ENCODE peak calls at places on chromosomes 7 and 10, in nine cellular contexts. S, F, R, G, V, M, L, Z and P are unnamed samples.

GRCh38 chr10:97549587-97550322 is 22.8 kb upstream of the ANKRD2 start:
- DNase-seq in Z (no peak), G (no peak), L (no peak), F (no peak), M (no peak), V (no peak), S (no peak), R (peak; percentile 92), P (no peak)

GRCh38 chr10:97584060-97584797 is at the start of gene HOGA1:
- DNase-seq in R (peak; percentile 24), S (peak; percentile 14), M (no peak), L (no peak), V (peak; percentile 84), G (no peak), F (no peak), Z (no peak), P (no peak)

GRCh38 chr10:110172155-110172554 is 35.2 kb upstream of the MXI1 start:
- DNase-seq in Z (no peak), S (no peak), G (no peak), F (no peak), M (no peak), V (no peak), R (no peak), L (no peak), P (no peak)

GRCh38 chr7:127478040-127478386 is 85.5 kb upstream of the ZNF800 start:
- DNase-seq in S (no peak), G (no peak), Z (no peak), M (no peak), V (no peak), F (no peak), L (no peak), R (no peak), P (peak; percentile 23)

GRCh38 chr10:131819241-131820072 is 81.4 kb upstream of the PPP2R2D start:
- DNase-seq in Z (no peak), G (peak; percentile 2), R (no peak), V (peak; percentile 27), L (no peak), S (no peak), F (no peak), M (no peak), P (no peak)

GRCh38 chr7:41758321-41758720 is 55.4 kb upstream of the INHBA start:
- DNase-seq in G (no peak), Z (no peak), R (no peak), L (no peak), V (no peak), F (no peak), S (no peak), M (no peak), P (no peak)

GRCh38 chr7:158324397-158325360 is 262.9 kb downstream of the PTPRN2 start:
- DNase-seq in V (no peak), Z (no peak), G (no peak), R (no peak), F (no peak), L (no peak), S (no peak), M (no peak), P (no peak)

GRCh38 chr7:43511029-43511428 is 71.9 kb upstream of the STK17A start:
- DNase-seq in L (no peak), S (no peak), F (no peak), R (no peak), V (no peak), Z (no peak), G (no peak), M (no peak), P (peak; percentile 9)

GRCh38 chr10:105063796-105064195 is 422.7 kb downstream of the SORCS3 start:
- DNase-seq in V (no peak), L (peak; percentile 9), M (no peak), F (no peak), G (no peak), R (no peak), Z (no peak), S (no peak), P (peak; percentile 47)

GRCh38 chr7:158495780-158496179 is 91.8 kb downstream of the PTPRN2 start:
- DNase-seq in G (no peak), V (no peak), R (peak; percentile 45), S (no peak), L (peak; percentile 11), M (no peak), F (peak; percentile 42), Z (no peak), P (peak; percentile 38)

GRCh38 chr7:107742678-107743566 is 1.0 kb upstream of the CBLL1 start:
- DNase-seq in L (peak; percentile 63), G (peak; percentile 35), R (peak; percentile 27), Z (no peak), F (peak; percentile 64), S (no peak), M (no peak), V (peak; percentile 77), P (no peak)

GRCh38 chr7:121547341-121548092 is 151.4 kb upstream of the FAM3C start:
- DNase-seq in L (no peak), Z (no peak), R (no peak), S (peak; percentile 23), M (no peak), V (no peak), F (peak; percentile 66), G (peak; percentile 18), P (peak; percentile 84)

GRCh38 chr7:6528401-6529130 is 22.7 kb downstream of the GRID2IP start:
- DNase-seq in V (no peak), F (no peak), M (no peak), S (no peak), Z (no peak), L (no peak), G (no peak), R (no peak), P (no peak)

GRCh38 chr7:8931906-8932646 is 498.7 kb downstream of the NXPH1 start:
- DNase-seq in V (no peak), G (no peak), R (no peak), Z (no peak), S (no peak), L (no peak), M (no peak), F (no peak), P (no peak)

GRCh38 chr7:5666361-5666760 is 115.1 kb downstream of the RNF216 start:
- DNase-seq in V (no peak), L (no peak), M (no peak), Z (no peak), R (no peak), F (no peak), S (no peak), G (no peak), P (no peak)

GRCh38 chr10:74293686-74294365 is 142.8 kb downstream of the ADK start:
- DNase-seq in S (no peak), F (no peak), R (peak; percentile 33), V (no peak), M (no peak), G (no peak), Z (no peak), L (no peak), P (no peak)

GRCh38 chr10:75611081-75611971 is 179.9 kb downstream of the LRMDA start:
- DNase-seq in F (no peak), M (no peak), S (no peak), G (no peak), Z (no peak), V (no peak), R (no peak), L (no peak), P (peak; percentile 1)

GRCh38 chr7:33757563-33758165 is 147.7 kb upstream of the BMPER start:
- DNase-seq in V (no peak), G (no peak), M (no peak), Z (no peak), R (no peak), L (no peak), S (peak; percentile 35), F (peak; percentile 61), P (peak; percentile 68)

GRCh38 chr7:69412331-69413146 is 185.7 kb upstream of the AUTS2 start:
- DNase-seq in S (peak; percentile 69), L (peak; percentile 6), R (no peak), F (no peak), Z (no peak), M (no peak), V (no peak), G (peak; percentile 44), P (peak; percentile 61)

GRCh38 chr10:130867446-130868194 is 443.9 kb downstream of the TCERG1L start:
- DNase-seq in F (no peak), S (no peak), G (no peak), V (no peak), L (no peak), R (no peak), Z (no peak), M (no peak), P (no peak)

GRCh38 chr10:77160679-77161078 is 476.9 kb downstream of the KCNMA1 start:
- DNase-seq in R (peak; percentile 49), S (peak; percentile 72), G (no peak), M (no peak), F (no peak), L (no peak), V (no peak), Z (no peak), P (no peak)